ENCODE peak calls at places on chromosome 13, in nine cellular contexts. One of them, this sample, is unnamed.

GRCh38 chr13:33910267-33910666 is 92.3 kb downstream of the RFC3 start:
- DNase-seq in cardiac muscle cell: no peak
- DNase-seq in fibroblast of pulmonary artery: no peak
- DNase-seq in epithelial cell of proximal tubule: no peak
- DNase-seq in astrocyte: no peak
- DNase-seq in HFF-Myc: no peak
- DNase-seq in fibroblast of the aortic adventitia: no peak
- DNase-seq in astrocyte of the spinal cord: no peak
- DNase-seq in fibroblast of lung: no peak
- DNase-seq in this sample: no peak

GRCh38 chr13:75217949-75218348 is 264.0 kb downstream of the TBC1D4 start:
- DNase-seq in cardiac muscle cell: peak; percentile 73
- DNase-seq in fibroblast of pulmonary artery: peak; percentile 50
- DNase-seq in epithelial cell of proximal tubule: peak; percentile 56
- DNase-seq in astrocyte: peak; percentile 77
- DNase-seq in HFF-Myc: no peak
- DNase-seq in fibroblast of the aortic adventitia: peak; percentile 45
- DNase-seq in astrocyte of the spinal cord: peak; percentile 60
- DNase-seq in fibroblast of lung: peak; percentile 28
- DNase-seq in this sample: peak; percentile 69

GRCh38 chr13:98492335-98493034 is 84.4 kb downstream of the STK24 start:
- DNase-seq in cardiac muscle cell: peak; percentile 39
- DNase-seq in fibroblast of pulmonary artery: no peak
- DNase-seq in epithelial cell of proximal tubule: no peak
- DNase-seq in astrocyte: no peak
- DNase-seq in HFF-Myc: no peak
- DNase-seq in fibroblast of the aortic adventitia: peak; percentile 84
- DNase-seq in astrocyte of the spinal cord: no peak
- DNase-seq in fibroblast of lung: peak; percentile 82
- DNase-seq in this sample: no peak

GRCh38 chr13:75762066-75762937 is 126.2 kb downstream of the LMO7 start:
- DNase-seq in cardiac muscle cell: no peak
- DNase-seq in fibroblast of pulmonary artery: no peak
- DNase-seq in epithelial cell of proximal tubule: no peak
- DNase-seq in astrocyte: no peak
- DNase-seq in HFF-Myc: no peak
- DNase-seq in fibroblast of the aortic adventitia: peak; percentile 58
- DNase-seq in astrocyte of the spinal cord: no peak
- DNase-seq in fibroblast of lung: peak; percentile 64
- DNase-seq in this sample: no peak

GRCh38 chr13:70366720-70367119 is 258.5 kb upstream of the KLHL1 start:
- DNase-seq in cardiac muscle cell: no peak
- DNase-seq in fibroblast of pulmonary artery: no peak
- DNase-seq in epithelial cell of proximal tubule: no peak
- DNase-seq in astrocyte: no peak
- DNase-seq in HFF-Myc: no peak
- DNase-seq in fibroblast of the aortic adventitia: no peak
- DNase-seq in astrocyte of the spinal cord: no peak
- DNase-seq in fibroblast of lung: no peak
- DNase-seq in this sample: no peak

GRCh38 chr13:111005808-111006494 is 91.1 kb upstream of the ANKRD10 start:
- DNase-seq in cardiac muscle cell: peak; percentile 57
- DNase-seq in fibroblast of pulmonary artery: peak; percentile 59
- DNase-seq in epithelial cell of proximal tubule: no peak
- DNase-seq in astrocyte: peak; percentile 15
- DNase-seq in HFF-Myc: no peak
- DNase-seq in fibroblast of the aortic adventitia: peak; percentile 65
- DNase-seq in astrocyte of the spinal cord: peak; percentile 65
- DNase-seq in fibroblast of lung: peak; percentile 83
- DNase-seq in this sample: no peak

GRCh38 chr13:98080280-98080679 is 62.6 kb upstream of the FARP1 start:
- DNase-seq in cardiac muscle cell: no peak
- DNase-seq in fibroblast of pulmonary artery: no peak
- DNase-seq in epithelial cell of proximal tubule: no peak
- DNase-seq in astrocyte: no peak
- DNase-seq in HFF-Myc: no peak
- DNase-seq in fibroblast of the aortic adventitia: no peak
- DNase-seq in astrocyte of the spinal cord: no peak
- DNase-seq in fibroblast of lung: no peak
- DNase-seq in this sample: no peak

GRCh38 chr13:25678398-25678797 is 306.6 kb downstream of the ATP8A2 start:
- DNase-seq in cardiac muscle cell: no peak
- DNase-seq in fibroblast of pulmonary artery: no peak
- DNase-seq in epithelial cell of proximal tubule: no peak
- DNase-seq in astrocyte: no peak
- DNase-seq in HFF-Myc: no peak
- DNase-seq in fibroblast of the aortic adventitia: no peak
- DNase-seq in astrocyte of the spinal cord: no peak
- DNase-seq in fibroblast of lung: no peak
- DNase-seq in this sample: no peak

GRCh38 chr13:99124695-99125334 is 75.8 kb upstream of the UBAC2 start:
- DNase-seq in cardiac muscle cell: peak; percentile 75
- DNase-seq in fibroblast of pulmonary artery: peak; percentile 83
- DNase-seq in epithelial cell of proximal tubule: no peak
- DNase-seq in astrocyte: peak; percentile 70
- DNase-seq in HFF-Myc: peak; percentile 9
- DNase-seq in fibroblast of the aortic adventitia: peak; percentile 53
- DNase-seq in astrocyte of the spinal cord: peak; percentile 74
- DNase-seq in fibroblast of lung: peak; percentile 48
- DNase-seq in this sample: peak; percentile 4

GRCh38 chr13:26946675-26947342 is 186.2 kb upstream of the GPR12 start:
- DNase-seq in cardiac muscle cell: peak; percentile 84
- DNase-seq in fibroblast of pulmonary artery: peak; percentile 83
- DNase-seq in epithelial cell of proximal tubule: peak; percentile 27
- DNase-seq in astrocyte: peak; percentile 32
- DNase-seq in HFF-Myc: peak; percentile 14
- DNase-seq in fibroblast of the aortic adventitia: peak; percentile 86
- DNase-seq in astrocyte of the spinal cord: peak; percentile 43
- DNase-seq in fibroblast of lung: peak; percentile 78
- DNase-seq in this sample: no peak

GRCh38 chr13:40599146-40599545 is 67.3 kb downstream of the FOXO1 start:
- DNase-seq in cardiac muscle cell: no peak
- DNase-seq in fibroblast of pulmonary artery: no peak
- DNase-seq in epithelial cell of proximal tubule: no peak
- DNase-seq in astrocyte: no peak
- DNase-seq in HFF-Myc: no peak
- DNase-seq in fibroblast of the aortic adventitia: no peak
- DNase-seq in astrocyte of the spinal cord: no peak
- DNase-seq in fibroblast of lung: no peak
- DNase-seq in this sample: no peak

GRCh38 chr13:40598599-40598998 is 67.8 kb downstream of the FOXO1 start:
- DNase-seq in cardiac muscle cell: no peak
- DNase-seq in fibroblast of pulmonary artery: no peak
- DNase-seq in epithelial cell of proximal tubule: no peak
- DNase-seq in astrocyte: peak; percentile 26
- DNase-seq in HFF-Myc: no peak
- DNase-seq in fibroblast of the aortic adventitia: no peak
- DNase-seq in astrocyte of the spinal cord: no peak
- DNase-seq in fibroblast of lung: peak; percentile 15
- DNase-seq in this sample: no peak

GRCh38 chr13:40597735-40598365 is 68.6 kb downstream of the FOXO1 start:
- DNase-seq in cardiac muscle cell: no peak
- DNase-seq in fibroblast of pulmonary artery: no peak
- DNase-seq in epithelial cell of proximal tubule: no peak
- DNase-seq in astrocyte: no peak
- DNase-seq in HFF-Myc: no peak
- DNase-seq in fibroblast of the aortic adventitia: no peak
- DNase-seq in astrocyte of the spinal cord: no peak
- DNase-seq in fibroblast of lung: no peak
- DNase-seq in this sample: no peak

GRCh38 chr13:40595693-40596092 is 70.7 kb downstream of the FOXO1 start:
- DNase-seq in cardiac muscle cell: no peak
- DNase-seq in fibroblast of pulmonary artery: peak; percentile 47
- DNase-seq in epithelial cell of proximal tubule: no peak
- DNase-seq in astrocyte: peak; percentile 18
- DNase-seq in HFF-Myc: no peak
- DNase-seq in fibroblast of the aortic adventitia: peak; percentile 25
- DNase-seq in astrocyte of the spinal cord: no peak
- DNase-seq in fibroblast of lung: peak; percentile 12
- DNase-seq in this sample: peak; percentile 17

DNA sequence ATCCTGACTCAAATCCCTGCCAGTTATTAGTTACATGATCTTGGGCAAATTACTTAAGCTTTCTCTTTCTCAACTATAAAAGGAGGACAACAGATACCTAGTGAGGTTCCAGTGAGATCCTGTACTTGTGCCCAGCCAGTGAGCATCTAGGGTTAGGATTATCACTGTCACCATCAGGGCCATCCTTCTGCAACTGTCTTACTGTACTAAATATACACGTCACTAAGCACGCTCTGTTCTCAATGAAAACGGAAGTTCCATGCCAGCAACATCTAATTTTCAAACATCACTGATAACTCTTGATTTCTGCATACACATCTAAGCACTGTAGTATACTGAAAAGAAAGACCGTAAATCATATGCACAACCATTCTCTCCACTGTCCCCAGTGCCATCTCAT is 70.0 kb downstream of the FOXO1 start:
- DNase-seq in cardiac muscle cell: no peak
- DNase-seq in fibroblast of pulmonary artery: no peak
- DNase-seq in epithelial cell of proximal tubule: no peak
- DNase-seq in astrocyte: no peak
- DNase-seq in HFF-Myc: no peak
- DNase-seq in fibroblast of the aortic adventitia: no peak
- DNase-seq in astrocyte of the spinal cord: no peak
- DNase-seq in fibroblast of lung: no peak
- DNase-seq in this sample: no peak
- H3K4me3 ChIP-seq in cardiac muscle cell: no peak overlapping the region
- H3K4me3 ChIP-seq in fibroblast of pulmonary artery: no peak overlapping the region
- H3K4me3 ChIP-seq in epithelial cell of proximal tubule: no peak overlapping the region
- H3K4me3 ChIP-seq in astrocyte: no peak overlapping the region
- H3K4me3 ChIP-seq in HFF-Myc: no peak overlapping the region
- H3K4me3 ChIP-seq in fibroblast of the aortic adventitia: no peak overlapping the region
- H3K4me3 ChIP-seq in astrocyte of the spinal cord: no peak overlapping the region
- H3K4me3 ChIP-seq in fibroblast of lung: no peak overlapping the region
- H3K4me3 ChIP-seq in this sample: no peak overlapping the region

GRCh38 chr13:19052931-19053330 is 128.7 kb downstream of the TUBA3C start:
- DNase-seq in cardiac muscle cell: no peak
- DNase-seq in fibroblast of pulmonary artery: no peak
- DNase-seq in epithelial cell of proximal tubule: no peak
- DNase-seq in astrocyte: no peak
- DNase-seq in HFF-Myc: no peak
- DNase-seq in fibroblast of the aortic adventitia: no peak
- DNase-seq in astrocyte of the spinal cord: no peak
- DNase-seq in fibroblast of lung: no peak
- DNase-seq in this sample: no peak

GRCh38 chr13:19050901-19051300 is 130.7 kb downstream of the TUBA3C start:
- DNase-seq in cardiac muscle cell: no peak
- DNase-seq in fibroblast of pulmonary artery: no peak
- DNase-seq in epithelial cell of proximal tubule: no peak
- DNase-seq in astrocyte: no peak
- DNase-seq in HFF-Myc: no peak
- DNase-seq in fibroblast of the aortic adventitia: no peak
- DNase-seq in astrocyte of the spinal cord: no peak
- DNase-seq in fibroblast of lung: no peak
- DNase-seq in this sample: no peak

GRCh38 chr13:19053561-19053960 is 128.1 kb downstream of the TUBA3C start:
- DNase-seq in cardiac muscle cell: no peak
- DNase-seq in fibroblast of pulmonary artery: no peak
- DNase-seq in epithelial cell of proximal tubule: no peak
- DNase-seq in astrocyte: no peak
- DNase-seq in HFF-Myc: no peak
- DNase-seq in fibroblast of the aortic adventitia: no peak
- DNase-seq in astrocyte of the spinal cord: no peak
- DNase-seq in fibroblast of lung: no peak
- DNase-seq in this sample: no peak

GRCh38 chr13:19052180-19052579 is 129.4 kb downstream of the TUBA3C start:
- DNase-seq in cardiac muscle cell: no peak
- DNase-seq in fibroblast of pulmonary artery: no peak
- DNase-seq in epithelial cell of proximal tubule: no peak
- DNase-seq in astrocyte: no peak
- DNase-seq in HFF-Myc: no peak
- DNase-seq in fibroblast of the aortic adventitia: no peak
- DNase-seq in astrocyte of the spinal cord: no peak
- DNase-seq in fibroblast of lung: no peak
- DNase-seq in this sample: no peak

GRCh38 chr13:19048381-19048780 is 133.2 kb downstream of the TUBA3C start:
- DNase-seq in cardiac muscle cell: no peak
- DNase-seq in fibroblast of pulmonary artery: no peak
- DNase-seq in epithelial cell of proximal tubule: no peak
- DNase-seq in astrocyte: no peak
- DNase-seq in HFF-Myc: no peak
- DNase-seq in fibroblast of the aortic adventitia: no peak
- DNase-seq in astrocyte of the spinal cord: no peak
- DNase-seq in fibroblast of lung: no peak
- DNase-seq in this sample: no peak
- H3K4me3 ChIP-seq in cardiac muscle cell: no peak overlapping the region
- H3K4me3 ChIP-seq in fibroblast of pulmonary artery: no peak overlapping the region
- H3K4me3 ChIP-seq in epithelial cell of proximal tubule: no peak overlapping the region
- H3K4me3 ChIP-seq in astrocyte: no peak overlapping the region
- H3K4me3 ChIP-seq in HFF-Myc: no peak overlapping the region
- H3K4me3 ChIP-seq in fibroblast of the aortic adventitia: no peak overlapping the region
- H3K4me3 ChIP-seq in astrocyte of the spinal cord: no peak overlapping the region
- H3K4me3 ChIP-seq in fibroblast of lung: no peak overlapping the region
- H3K4me3 ChIP-seq in this sample: no peak overlapping the region

GRCh38 chr13:106736941-106737340 is 169.0 kb upstream of the ARGLU1 start:
- DNase-seq in cardiac muscle cell: no peak
- DNase-seq in fibroblast of pulmonary artery: no peak
- DNase-seq in epithelial cell of proximal tubule: no peak
- DNase-seq in astrocyte: no peak
- DNase-seq in HFF-Myc: no peak
- DNase-seq in fibroblast of the aortic adventitia: no peak
- DNase-seq in astrocyte of the spinal cord: no peak
- DNase-seq in fibroblast of lung: no peak
- DNase-seq in this sample: no peak

GRCh38 chr13:106734185-106734584 is 166.2 kb upstream of the ARGLU1 start:
- DNase-seq in cardiac muscle cell: no peak
- DNase-seq in fibroblast of pulmonary artery: no peak
- DNase-seq in epithelial cell of proximal tubule: no peak
- DNase-seq in astrocyte: no peak
- DNase-seq in HFF-Myc: no peak
- DNase-seq in fibroblast of the aortic adventitia: no peak
- DNase-seq in astrocyte of the spinal cord: no peak
- DNase-seq in fibroblast of lung: no peak
- DNase-seq in this sample: no peak

DNA sequence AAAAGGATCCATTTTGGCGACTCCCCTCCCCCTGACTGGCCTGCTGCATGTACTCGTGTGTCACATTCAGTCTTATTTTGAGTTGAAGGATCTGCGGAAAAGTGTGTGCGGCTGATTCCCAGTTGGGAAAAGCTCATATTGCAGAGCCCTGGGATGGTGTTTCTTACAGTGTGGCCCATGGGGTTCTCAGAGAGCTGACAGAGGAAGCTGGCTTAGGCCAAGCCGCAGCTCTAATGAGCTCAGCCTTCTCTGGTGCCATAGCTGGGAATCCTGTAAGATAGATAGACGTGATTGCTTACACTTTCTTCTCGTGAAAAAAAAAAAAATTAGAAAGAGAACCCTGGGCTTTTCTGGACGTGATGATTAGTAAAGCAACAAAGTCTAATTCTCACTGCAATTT is 170.3 kb upstream of the ARGLU1 start:
- DNase-seq in cardiac muscle cell: no peak
- DNase-seq in fibroblast of pulmonary artery: no peak
- DNase-seq in epithelial cell of proximal tubule: no peak
- DNase-seq in astrocyte: no peak
- DNase-seq in HFF-Myc: no peak
- DNase-seq in fibroblast of the aortic adventitia: no peak
- DNase-seq in astrocyte of the spinal cord: no peak
- DNase-seq in fibroblast of lung: no peak
- DNase-seq in this sample: no peak
- H3K4me3 ChIP-seq in cardiac muscle cell: no peak overlapping the region
- H3K4me3 ChIP-seq in fibroblast of pulmonary artery: no peak overlapping the region
- H3K4me3 ChIP-seq in epithelial cell of proximal tubule: no peak overlapping the region
- H3K4me3 ChIP-seq in astrocyte: no peak overlapping the region
- H3K4me3 ChIP-seq in HFF-Myc: no peak overlapping the region
- H3K4me3 ChIP-seq in fibroblast of the aortic adventitia: no peak overlapping the region
- H3K4me3 ChIP-seq in astrocyte of the spinal cord: no peak overlapping the region
- H3K4me3 ChIP-seq in fibroblast of lung: no peak overlapping the region
- H3K4me3 ChIP-seq in this sample: no peak overlapping the region

GRCh38 chr13:79674765-79675515 is 194.0 kb downstream of the NDFIP2 start:
- DNase-seq in cardiac muscle cell: no peak
- DNase-seq in fibroblast of pulmonary artery: no peak
- DNase-seq in epithelial cell of proximal tubule: no peak
- DNase-seq in astrocyte: no peak
- DNase-seq in HFF-Myc: no peak
- DNase-seq in fibroblast of the aortic adventitia: no peak
- DNase-seq in astrocyte of the spinal cord: no peak
- DNase-seq in fibroblast of lung: no peak
- DNase-seq in this sample: no peak
- H3K4me3 ChIP-seq in cardiac muscle cell: no peak overlapping the region
- H3K4me3 ChIP-seq in fibroblast of pulmonary artery: no peak overlapping the region
- H3K4me3 ChIP-seq in epithelial cell of proximal tubule: no peak overlapping the region
- H3K4me3 ChIP-seq in astrocyte: no peak overlapping the region
- H3K4me3 ChIP-seq in HFF-Myc: no peak overlapping the region
- H3K4me3 ChIP-seq in fibroblast of the aortic adventitia: no peak overlapping the region
- H3K4me3 ChIP-seq in astrocyte of the spinal cord: no peak overlapping the region
- H3K4me3 ChIP-seq in fibroblast of lung: no peak overlapping the region
- H3K4me3 ChIP-seq in this sample: no peak overlapping the region

This sample was measured in AG09309.